ENCODE peak calls at places on chromosomes 3 and 15, in six cellular contexts. R is suprapubic skin, O is transverse colon, X is SK-N-SH, J is HepG2, K is sigmoid colon. G is an unnamed sample.

GRCh38 chr3:117017135-117017990 is 307.8 kb downstream of the TUSC7 start:
- DNase-seq in O (no peak), R (no peak), X (no peak), J (no peak), K (no peak), G (no peak)

GRCh38 chr15:101532865-101533264 is 43.4 kb upstream of the PCSK6 start:
- DNase-seq in X (no peak), J (no peak), O (no peak), R (no peak), K (peak; percentile 40), G (no peak)

GRCh38 chr15:91950054-91950453 is 96.5 kb downstream of the SLCO3A1 start:
- DNase-seq in R (no peak), K (no peak), O (no peak), X (no peak), J (no peak), G (no peak)

GRCh38 chr3:127711021-127711420 is 38.3 kb downstream of the ABTB1 start:
- DNase-seq in R (peak; percentile 36), O (peak; percentile 4), J (no peak), K (peak; percentile 47), X (no peak), G (no peak)

GRCh38 chr3:45905755-45906154 is 19.4 kb downstream of the CCR9 start:
- DNase-seq in R (no peak), J (no peak), X (no peak), O (no peak), K (no peak), G (no peak)

GRCh38 chr15:54519577-54519976 is 541.3 kb downstream of the UNC13C start:
- DNase-seq in J (no peak), R (no peak), X (no peak), O (no peak), K (no peak), G (no peak)

GRCh38 chr3:4824948-4825325 is 154.3 kb upstream of the BHLHE40 start:
- DNase-seq in K (no peak), R (no peak), J (peak; percentile 3), X (no peak), O (no peak), G (no peak)

GRCh38 chr3:104632947-104633346 is 733.8 kb upstream of the ALCAM start:
- DNase-seq in X (no peak), K (no peak), O (no peak), J (no peak), R (no peak), G (no peak)

GRCh38 chr3:123552095-123552714 is 32.6 kb downstream of the HACD2 start:
- DNase-seq in J (peak; percentile 4), X (peak; percentile 27), O (no peak), K (no peak), R (no peak), G (no peak)

GRCh38 chr3:20074226-20075063 is 34.2 kb downstream of the KAT2B start:
- DNase-seq in X (no peak), J (no peak), R (no peak), K (no peak), O (no peak), G (no peak)

GRCh38 chr15:27095809-27096580 is 125.0 kb downstream of the GABRG3 start:
- DNase-seq in X (peak; percentile 80), O (no peak), R (no peak), K (no peak), J (no peak), G (no peak)

GRCh38 chr3:37348736-37349396 is 174.5 kb upstream of the LRRFIP2 start:
- DNase-seq in X (no peak), J (no peak), O (no peak), R (no peak), K (no peak), G (no peak)

GRCh38 chr3:127141921-127142730 is 50.8 kb upstream of the PRR23E start:
- DNase-seq in J (peak; percentile 46), R (peak; percentile 44), X (peak; percentile 90), O (peak; percentile 73), K (peak; percentile 39), G (peak; percentile 91)

GRCh38 chr15:98727115-98728040 is 79.0 kb downstream of the IGF1R start:
- DNase-seq in X (peak; percentile 44), R (peak; percentile 92), O (peak; percentile 89), K (peak; percentile 97), J (peak; percentile 89), G (peak; percentile 92)

GRCh38 chr3:75001330-75001729 is 386.9 kb upstream of the CNTN3 start:
- DNase-seq in K (no peak), J (peak; percentile 1), X (peak; percentile 47), O (no peak), R (no peak), G (no peak)

GRCh38 chr3:172591171-172591605 is 68.0 kb upstream of the TNFSF10 start:
- DNase-seq in O (no peak), R (no peak), X (no peak), J (no peak), K (no peak), G (no peak)

GRCh38 chr15:70486451-70487379 is 276.6 kb downstream of the UACA start:
- DNase-seq in O (no peak), K (peak; percentile 77), R (no peak), X (no peak), J (no peak), G (no peak)

GRCh38 chr15:65913631-65914199 is 44.4 kb downstream of the RAB11A start:
- DNase-seq in O (no peak), R (no peak), X (no peak), K (no peak), J (no peak), G (no peak)

GRCh38 chr3:31361391-31362273 is 171.1 kb upstream of the STT3B start:
- DNase-seq in O (no peak), J (no peak), X (no peak), R (no peak), K (no peak), G (no peak)

GRCh38 chr3:148856404-148856803 is 8.7 kb upstream of the CPA3 start:
- DNase-seq in R (peak; percentile 60), O (no peak), X (no peak), K (peak; percentile 59), J (no peak), G (no peak)

GRCh38 chr15:63517614-63518013 is 13.2 kb downstream of the USP3 start:
- DNase-seq in X (no peak), O (peak; percentile 26), R (no peak), K (no peak), J (no peak), G (no peak)

GRCh38 chr3:159620873-159621272 is 367.8 kb upstream of the IL12A start:
- DNase-seq in R (no peak), O (no peak), X (no peak), J (no peak), K (no peak), G (no peak)

GRCh38 chr15:62059818-62060115 is 480 bp downstream of the VPS13C start:
- DNase-seq in R (peak; percentile 73), J (peak; percentile 61), K (peak; percentile 66), O (peak; percentile 76), X (no peak), G (peak; percentile 55)

GRCh38 chr3:106025151-106025722 is 156.4 kb upstream of the CBLB start:
- DNase-seq in J (no peak), X (peak; percentile 4), K (no peak), R (no peak), O (peak; percentile 11), G (peak; percentile 42)

DNA sequence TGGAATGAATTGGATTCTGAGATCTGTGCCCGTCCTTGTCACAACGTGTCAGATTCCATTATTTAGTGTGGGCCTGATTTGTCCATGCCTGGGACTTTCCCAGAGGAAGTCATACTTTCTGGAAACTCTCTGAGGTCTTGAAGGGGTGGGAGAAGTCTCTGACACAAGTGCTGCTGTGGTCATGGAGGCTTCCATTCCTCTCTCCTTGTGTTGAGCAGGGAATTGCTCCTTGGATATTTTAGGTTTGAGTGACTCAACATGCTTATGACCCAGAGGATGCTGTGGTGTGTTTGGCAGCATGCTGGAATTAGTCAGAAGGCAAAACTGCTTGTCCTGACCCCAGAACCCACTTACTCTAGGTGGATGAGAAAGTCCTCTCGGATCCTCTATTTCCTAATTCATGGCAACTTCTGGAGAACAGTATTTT is 132.1 kb downstream of the LPP start:
- DNase-seq in J (no peak), R (peak; percentile 79), X (no peak), K (peak; percentile 86), O (no peak), G (no peak)
- TF ChIP-seq POLR2AphosphoS5 in J (no peak), R (peak; percentile 78), X (peak; percentile 68), K (peak; percentile 86), O (peak; percentile 68), G (peak; percentile 71)

GRCh38 chr3:108124337-108125150 is 33.7 kb upstream of the CD47 start:
- DNase-seq in K (no peak), R (no peak), O (peak; percentile 38), X (no peak), J (no peak), G (no peak)
- TF ChIP-seq EP300 in K (no peak), R (no peak), O (no peak), X (no peak), J (no peak), G (no peak)

GRCh38 chr3:16373270-16373785 is 108.3 kb downstream of the OXNAD1 start:
- DNase-seq in J (no peak), X (no peak), K (no peak), R (no peak), O (no peak), G (no peak)

GRCh38 chr3:16375891-16376290 is 110.9 kb downstream of the OXNAD1 start:
- DNase-seq in O (no peak), X (no peak), J (no peak), K (no peak), R (no peak), G (no peak)

GRCh38 chr3:16372362-16373269 is 107.6 kb downstream of the OXNAD1 start:
- DNase-seq in X (no peak), J (no peak), K (no peak), O (no peak), R (no peak), G (no peak)

GRCh38 chr3:16377196-16377595 is 112.2 kb downstream of the OXNAD1 start:
- DNase-seq in K (no peak), J (no peak), X (no peak), O (no peak), R (no peak), G (no peak)

GRCh38 chr3:16374047-16375019 is 109.3 kb downstream of the OXNAD1 start:
- DNase-seq in R (no peak), J (no peak), X (no peak), K (no peak), O (no peak), G (no peak)
- TF ChIP-seq POLR2AphosphoS5 in R (no peak), J (no peak), X (no peak), K (no peak), O (no peak), G (no peak)

GRCh38 chr3:52002768-52003167 is 7.1 kb upstream of the RPL29 start:
- DNase-seq in O (no peak), K (no peak), R (no peak), J (no peak), X (no peak), G (no peak)
- TF ChIP-seq EP300 in O (no peak), K (no peak), R (no peak), J (no peak), X (no peak), G (no peak)

G was measured in stomach.